ENCODE peak calls at places on chromosome X, in ten cellular contexts. F is brain microvascular endothelial cell; I is WERI-Rb-1; V is MM.1S; L is fibroblast of lung; W is HCT116; G is tibial nerve; O is sigmoid colon; T is CD8-positive, alpha-beta memory T cell; E is RWPE1. H is an unnamed sample.

GRCh38 chrX:440636-441035 is 53.9 kb upstream of the PPP2R3B start:
- DNase-seq in F (no peak), I (no peak), V (no peak), L (no peak), W (no peak), G (no peak), O (peak), T (no peak), E (no peak), H (no peak)

GRCh38 chrX:4762196-4762595 is 1048.7 kb upstream of the PRKX start:
- DNase-seq in F (no peak), I (no peak), V (no peak), L (no peak), W (no peak), G (no peak), O (no peak), T (no peak), E (no peak), H (no peak)

GRCh38 chrX:117711774-117712173 is 404.8 kb downstream of the KLHL13 start:
- DNase-seq in F (no peak), I (no peak), V (no peak), L (no peak), W (no peak), G (no peak), O (no peak), T (no peak), E (no peak), H (no peak)

GRCh38 chrX:69387559-69388487 is 116.3 kb upstream of the NALF2 start:
- DNase-seq in F (peak), I (peak), V (peak), L (peak), W (peak), G (no peak), O (no peak), T (no peak), E (peak), H (no peak)

GRCh38 chrX:71616672-71617529 is 1.4 kb downstream of the CXCR3 start:
- DNase-seq in F (no peak), I (no peak), V (no peak), L (no peak), W (no peak), G (no peak), O (no peak), T (peak), E (no peak), H (no peak)

GRCh38 chrX:72340046-72340445 is 34.3 kb upstream of the CITED1 start:
- DNase-seq in F (no peak), I (no peak), V (no peak), L (no peak), W (no peak), G (no peak), O (no peak), T (no peak), E (no peak), H (no peak)

GRCh38 chrX:127861611-127862010 is 190.6 kb downstream of the ACTRT1 start:
- DNase-seq in F (no peak), I (no peak), V (no peak), L (no peak), W (no peak), G (no peak), O (no peak), T (no peak), E (no peak), H (no peak)

GRCh38 chrX:87005183-87005582 is 512.4 kb upstream of the KLHL4 start:
- DNase-seq in F (no peak), I (no peak), V (peak), L (no peak), W (no peak), G (no peak), O (no peak), T (no peak), E (no peak), H (no peak)

GRCh38 chrX:37879692-37880091 is 32.3 kb upstream of the DYNLT3 start:
- DNase-seq in F (no peak), I (no peak), V (no peak), L (no peak), W (no peak), G (no peak), O (no peak), T (no peak), E (no peak), H (no peak)

GRCh38 chrX:109839694-109840358 is 106.8 kb upstream of the ACSL4 start:
- DNase-seq in F (peak), I (peak), V (no peak), L (peak), W (peak), G (no peak), O (peak), T (no peak), E (no peak), H (no peak)

GRCh38 chrX:56798866-56799864 is 70.1 kb downstream of the NBDY start:
- DNase-seq in F (no peak), I (peak), V (peak), L (no peak), W (no peak), G (no peak), O (no peak), T (no peak), E (no peak), H (no peak)

GRCh38 chrX:10769696-10770619 is 149.6 kb upstream of the MID1 start:
- DNase-seq in F (peak), I (no peak), V (no peak), L (peak), W (no peak), G (no peak), O (no peak), T (no peak), E (no peak), H (no peak)
- H3K27ac ChIP-seq in F (peak), I (no peak), V (no peak), L (peak), W (no peak), G (peak), O (no peak), T (no peak), E (no peak), H (no peak)

DNA sequence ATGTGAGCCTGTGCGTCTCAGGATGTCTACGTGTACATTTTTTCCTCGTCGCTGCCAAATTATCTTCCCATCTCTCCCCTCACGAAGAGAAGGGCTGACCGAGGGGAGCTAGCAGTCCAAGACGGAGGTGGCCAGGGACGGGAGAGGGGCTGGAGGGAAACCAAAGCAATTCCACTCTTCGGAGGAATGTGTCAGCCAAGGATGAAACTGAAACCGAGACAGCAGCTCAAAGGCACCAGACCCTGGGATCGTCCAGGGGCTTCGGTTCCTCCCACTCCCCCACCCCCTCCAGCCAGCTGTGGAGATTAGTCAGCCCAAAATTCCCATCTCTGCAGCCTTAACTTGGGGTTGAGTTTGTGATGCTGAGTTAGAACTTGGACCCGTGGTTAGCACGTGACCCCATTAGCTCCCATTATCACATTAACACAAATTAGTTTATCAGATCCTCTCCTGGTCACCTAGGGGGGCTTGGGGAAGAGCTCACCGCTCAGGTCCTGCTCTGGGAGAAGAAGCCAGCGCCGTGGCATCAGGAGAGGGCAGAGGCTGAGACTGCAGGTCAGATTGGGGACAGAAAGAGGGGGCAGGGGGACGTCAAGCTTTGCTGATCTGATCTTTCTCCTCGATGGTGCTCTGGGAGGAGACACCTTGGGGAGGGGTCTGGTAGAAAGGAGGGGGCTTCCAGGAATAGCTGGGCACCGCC is 8.8 kb upstream of the ELF4 start:
- DNase-seq in F (no peak), I (no peak), V (no peak), L (peak), W (no peak), G (no peak), O (no peak), T (no peak), E (no peak), H (no peak)
- H3K27ac ChIP-seq in F (peak), I (no peak), V (no peak), L (peak), W (no peak), G (no peak), O (peak), T (no peak), E (peak), H (no peak)

GRCh38 chrX:150980711-150981110 is 2.4 kb upstream of the HMGB3 start:
- DNase-seq in F (no peak), I (no peak), V (no peak), L (no peak), W (no peak), G (no peak), O (no peak), T (no peak), E (no peak), H (no peak)

GRCh38 chrX:150982786-150983525 is at the start of gene HMGB3:
- DNase-seq in F (peak), I (peak), V (peak), L (peak), W (peak), G (peak), O (peak), T (peak), E (peak), H (peak)

GRCh38 chrX:150982235-150982785 is 825 bp upstream of the HMGB3 start:
- DNase-seq in F (no peak), I (no peak), V (no peak), L (no peak), W (no peak), G (no peak), O (no peak), T (no peak), E (no peak), H (no peak)

GRCh38 chrX:150983526-150984163 is 510 bp downstream of the HMGB3 start:
- DNase-seq in F (no peak), I (no peak), V (peak), L (no peak), W (no peak), G (no peak), O (no peak), T (no peak), E (no peak), H (no peak)

DNA sequence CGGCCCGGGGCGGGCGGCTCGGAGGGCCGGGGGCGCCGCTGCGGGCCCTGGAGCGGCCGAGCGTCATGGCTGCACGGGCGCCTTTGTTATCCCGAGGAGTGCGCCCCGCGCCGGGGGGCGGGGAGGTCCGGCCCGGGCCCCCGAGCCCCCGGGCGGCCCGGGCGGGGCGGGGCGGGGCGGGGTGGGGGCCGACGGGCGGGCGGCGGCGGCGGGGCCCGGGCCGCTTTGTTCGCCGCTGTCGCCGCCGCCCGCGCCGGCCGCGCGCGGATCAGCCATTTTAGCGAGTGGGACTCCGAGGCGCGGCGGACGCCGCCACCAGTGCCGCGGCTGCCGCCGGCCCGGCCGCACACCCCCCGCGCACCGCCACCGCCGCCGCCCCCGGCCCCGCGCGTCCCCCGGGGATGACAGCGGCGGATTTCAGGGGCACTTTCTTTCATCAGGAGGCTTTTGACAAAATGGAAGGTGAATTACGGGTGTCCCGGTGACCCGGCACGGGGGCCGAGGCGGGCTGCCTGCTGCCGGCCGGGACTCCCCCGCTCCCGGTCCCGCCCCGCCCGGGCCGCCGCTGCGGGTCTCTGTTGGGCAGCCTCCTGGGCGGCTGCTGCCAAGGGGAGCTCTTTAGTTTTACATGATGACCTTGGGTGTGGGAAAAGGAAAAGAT is 1.2 kb downstream of the HMGB3 start:
- DNase-seq in F (no peak), I (peak), V (no peak), L (no peak), W (no peak), G (no peak), O (no peak), T (peak), E (no peak), H (no peak)
- H3K27ac ChIP-seq in F (no peak), I (peak), V (no peak), L (no peak), W (peak), G (no peak), O (no peak), T (no peak), E (peak), H (no peak)

GRCh38 chrX:9842541-9842940 is 56.3 kb downstream of the SHROOM2 start:
- DNase-seq in F (no peak), I (no peak), V (no peak), L (no peak), W (no peak), G (no peak), O (no peak), T (no peak), E (no peak), H (no peak)
- H3K27ac ChIP-seq in F (no peak), I (no peak), V (no peak), L (no peak), W (no peak), G (no peak), O (no peak), T (no peak), E (no peak), H (no peak)

GRCh38 chrX:41092776-41093175 is 7.5 kb downstream of the USP9X start:
- DNase-seq in F (no peak), I (no peak), V (no peak), L (no peak), W (no peak), G (no peak), O (no peak), T (no peak), E (no peak), H (no peak)

GRCh38 chrX:41095962-41096955 is 11.0 kb downstream of the USP9X start:
- DNase-seq in F (no peak), I (peak), V (no peak), L (no peak), W (no peak), G (no peak), O (no peak), T (no peak), E (no peak), H (no peak)

GRCh38 chrX:41090568-41091238 is 5.5 kb downstream of the USP9X start:
- DNase-seq in F (peak), I (no peak), V (no peak), L (peak), W (no peak), G (no peak), O (no peak), T (no peak), E (no peak), H (no peak)

GRCh38 chrX:41097326-41097725 is 12.1 kb downstream of the USP9X start:
- DNase-seq in F (no peak), I (no peak), V (no peak), L (no peak), W (no peak), G (no peak), O (no peak), T (no peak), E (no peak), H (no peak)

DNA sequence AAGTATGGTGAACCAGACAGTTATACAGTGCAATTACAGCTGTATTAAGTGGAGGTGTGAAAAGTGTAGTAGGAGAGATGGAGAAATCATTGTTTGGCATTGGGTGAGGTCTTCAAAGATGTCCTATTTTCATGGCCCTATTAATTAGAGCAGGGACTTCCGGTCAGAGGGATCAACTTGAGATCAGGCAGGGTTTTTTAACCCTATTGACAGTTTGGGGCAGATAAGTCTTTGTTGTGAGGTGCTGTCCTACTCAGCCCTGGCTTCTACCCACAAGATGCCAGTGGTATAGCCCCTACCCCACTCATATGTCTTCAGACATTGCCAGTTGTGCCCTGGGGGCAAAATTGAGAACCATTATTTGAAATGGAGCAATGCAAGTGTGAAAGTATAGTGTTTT is 9.9 kb downstream of the USP9X start:
- DNase-seq in F (no peak), I (no peak), V (no peak), L (no peak), W (no peak), G (no peak), O (no peak), T (no peak), E (no peak), H (no peak)
- H3K27ac ChIP-seq in F (no peak), I (peak), V (no peak), L (no peak), W (no peak), G (no peak), O (no peak), T (no peak), E (no peak), H (no peak)